ENCODE peak calls at places on chromosomes 12 and 14, in four cellular contexts. K, A, X and B are unnamed samples.

GRCh38 chr14:89340200-89340667 is 76.8 kb downstream of the FOXN3 start:
- DNase-seq in K (no peak), A (no peak), X (no peak), B (no peak)

GRCh38 chr12:52857500-52857899 is 8.7 kb upstream of the KRT78 start:
- DNase-seq in K (no peak), A (no peak), X (no peak), B (no peak)

GRCh38 chr14:103072595-103073366 is 11.2 kb upstream of the LBHD2 start:
- DNase-seq in K (no peak), A (no peak), X (no peak), B (no peak)

GRCh38 chr12:40106655-40107054 is 774 bp upstream of the SLC2A13 start:
- DNase-seq in K (no peak), A (no peak), X (peak; percentile 13), B (no peak)

GRCh38 chr12:116863275-116863767 is 17.9 kb downstream of the HRK start:
- DNase-seq in K (peak; percentile 54), A (no peak), X (no peak), B (no peak)

GRCh38 chr12:15800278-15800677 is 11.1 kb upstream of the EPS8 start:
- DNase-seq in K (no peak), A (no peak), X (no peak), B (no peak)

GRCh38 chr14:22002860-22003284 is 329.3 kb upstream of the OR4E1 start:
- DNase-seq in K (peak; percentile 16), A (peak; percentile 49), X (no peak), B (no peak)

GRCh38 chr14:68535404-68536024 is 257.4 kb downstream of the ZFP36L1 start:
- DNase-seq in K (peak; percentile 79), A (no peak), X (no peak), B (peak; percentile 62)

GRCh38 chr12:49873361-49873934 is 30.3 kb downstream of the FAIM2 start:
- DNase-seq in K (no peak), A (no peak), X (no peak), B (no peak)

GRCh38 chr12:69068431-69068830 is 135.5 kb upstream of the CPM start:
- DNase-seq in K (peak; percentile 87), A (no peak), X (no peak), B (peak; percentile 77)

GRCh38 chr14:103190731-103191130 is 67.5 kb downstream of the TNFAIP2 start:
- DNase-seq in K (no peak), A (no peak), X (no peak), B (no peak)

GRCh38 chr12:13442457-13442856 is 245.9 kb downstream of the EMP1 start:
- DNase-seq in K (no peak), A (no peak), X (no peak), B (no peak)

GRCh38 chr14:87712386-87713113 is 280.4 kb downstream of the GALC start:
- DNase-seq in K (no peak), A (no peak), X (no peak), B (no peak)

GRCh38 chr12:102484017-102484731 is 3.8 kb upstream of the IGF1 start:
- DNase-seq in K (peak; percentile 34), A (peak; percentile 9), X (peak; percentile 9), B (no peak)

GRCh38 chr12:46027172-46027571 is 36.8 kb upstream of the SCAF11 start:
- DNase-seq in K (no peak), A (no peak), X (no peak), B (no peak)

GRCh38 chr14:39175445-39176262 is 600 bp downstream of the PNN start:
- DNase-seq in K (no peak), A (no peak), X (no peak), B (peak; percentile 30)

GRCh38 chr12:7113389-7113871 is 4.4 kb upstream of the C1RL start:
- DNase-seq in K (no peak), A (no peak), X (peak; percentile 31), B (no peak)

GRCh38 chr14:53613404-53614253 is 343.0 kb downstream of the BMP4 start:
- DNase-seq in K (peak; percentile 86), A (no peak), X (peak; percentile 64), B (no peak)

GRCh38 chr14:106277503-106277902 is 751.1 kb downstream of the TMEM121 start:
- DNase-seq in K (no peak), A (no peak), X (no peak), B (peak; percentile 17)

GRCh38 chr14:23245282-23245681 is 7.5 kb downstream of the RNF212B start:
- DNase-seq in K (no peak), A (no peak), X (no peak), B (no peak)

GRCh38 chr12:30969006-30969405 is 42.5 kb downstream of the TSPAN11 start:
- DNase-seq in K (no peak), A (no peak), X (no peak), B (no peak)

GRCh38 chr14:100317389-100317788 is 5.8 kb upstream of the SLC25A47 start:
- DNase-seq in K (no peak), A (no peak), X (no peak), B (no peak)

GRCh38 chr12:70663838-70664237 is 26.6 kb upstream of the PTPRB start:
- DNase-seq in K (no peak), A (no peak), X (no peak), B (no peak)

GRCh38 chr12:3042394-3042793 is 34.8 kb upstream of the TSPAN9 start:
- DNase-seq in K (no peak), A (no peak), X (peak; percentile 75), B (no peak)

GRCh38 chr12:108980831-108981618 is 39.8 kb downstream of the SVOP start:
- DNase-seq in K (no peak), A (no peak), X (no peak), B (peak; percentile 66)

GRCh38 chr12:126747530-126748149 is 1519.3 kb upstream of the TMEM132C start:
- DNase-seq in K (peak; percentile 16), A (peak; percentile 35), X (no peak), B (no peak)

GRCh38 chr12:29889737-29890136 is 106.0 kb upstream of the TMTC1 start:
- DNase-seq in K (peak; percentile 52), A (no peak), X (peak; percentile 18), B (peak; percentile 21)

GRCh38 chr14:54836231-54836630 is 66.4 kb downstream of the GCH1 start:
- DNase-seq in K (no peak), A (no peak), X (no peak), B (no peak)

GRCh38 chr12:24901975-24902461 is 46.9 kb downstream of the BCAT1 start:
- DNase-seq in K (no peak), A (no peak), X (no peak), B (no peak)

GRCh38 chr14:35576856-35577255 is 42.9 kb downstream of the INSM2 start:
- DNase-seq in K (no peak), A (no peak), X (no peak), B (no peak)

GRCh38 chr12:107564946-107565345 is 120.7 kb upstream of the PWP1 start:
- DNase-seq in K (peak; percentile 7), A (no peak), X (no peak), B (no peak)

GRCh38 chr14:65850429-65851145 is 438.1 kb downstream of the FUT8 start:
- DNase-seq in K (no peak), A (peak; percentile 31), X (no peak), B (no peak)

GRCh38 chr14:77107228-77107627 is 9.2 kb downstream of the CIPC start:
- DNase-seq in K (no peak), A (no peak), X (no peak), B (no peak)

GRCh38 chr12:80419660-80420059 is 24.4 kb upstream of the PTPRQ start:
- DNase-seq in K (no peak), A (no peak), X (no peak), B (no peak)

GRCh38 chr14:52879958-52880357 is 70.9 kb downstream of the FERMT2 start:
- DNase-seq in K (no peak), A (no peak), X (no peak), B (no peak)